ENCODE peak calls at places on chromosomes 1 and 21, in four cellular contexts. O is activated CD4-positive, alpha-beta T cell treated with anti-CD3 and anti-CD28 coated beads, Interleukin-2, amount 50 U/mL, for 24 hours; R is PC-3; E is CD8-positive, alpha-beta T cell. Q is an unnamed sample.
A peak's percentile ranks its signal among the peaks of the same experiment; 100 is the strongest.

GRCh38 chr21:27694667-27695066 is 727.8 kb upstream of the ADAMTS5 start:
- DNase-seq in O (no peak), R (no peak), E (no peak), Q (no peak)

GRCh38 chr1:216665381-216665780 is 57.8 kb downstream of the ESRRG start:
- DNase-seq in O (no peak), R (no peak), E (no peak), Q (no peak)

GRCh38 chr1:22760453-22760852 is 49.8 kb downstream of the EPHB2 start:
- DNase-seq in O (no peak), R (no peak), E (no peak), Q (no peak)

GRCh38 chr1:32071758-32072621 is 749 bp upstream of the TMEM39B start:
- DNase-seq in O (no peak), R (peak; percentile 64), E (no peak), Q (no peak)

GRCh38 chr1:154736840-154737239 is 128.9 kb upstream of the ADAR start:
- DNase-seq in O (peak; percentile 59), R (peak; percentile 76), E (no peak), Q (no peak)

GRCh38 chr1:111045033-111045722 is 81.5 kb upstream of the LRIF1 start:
- DNase-seq in O (no peak), R (peak; percentile 11), E (no peak), Q (no peak)

GRCh38 chr1:6948861-6949260 is 163.6 kb downstream of the CAMTA1 start:
- DNase-seq in O (no peak), R (peak; percentile 15), E (no peak), Q (no peak)

GRCh38 chr1:9186976-9187375 is 47.6 kb upstream of the H6PD start:
- DNase-seq in O (no peak), R (no peak), E (no peak), Q (no peak)

GRCh38 chr1:66296901-66297300 is 237.1 kb upstream of the SGIP1 start:
- DNase-seq in O (no peak), R (no peak), E (no peak), Q (no peak)

GRCh38 chr1:23865543-23865930 is 2.6 kb downstream of the FUCA1 start:
- DNase-seq in O (no peak), R (peak; percentile 91), E (no peak), Q (no peak)

GRCh38 chr1:207335695-207336363 is 14.4 kb downstream of the CD55 start:
- DNase-seq in O (no peak), R (no peak), E (no peak), Q (no peak)

GRCh38 chr21:31952828-31953227 is 80.0 kb downstream of the HUNK start:
- DNase-seq in O (no peak), R (no peak), E (no peak), Q (no peak)

GRCh38 chr1:24426738-24427468 is 11.3 kb downstream of the NIPAL3 start:
- DNase-seq in O (no peak), R (no peak), E (no peak), Q (no peak)

GRCh38 chr1:26225033-26225831 is 8.8 kb upstream of the CEP85 start:
- DNase-seq in O (no peak), R (no peak), E (no peak), Q (no peak)

GRCh38 chr1:234997201-234998173 is 131.2 kb downstream of the TOMM20 start:
- DNase-seq in O (no peak), R (peak; percentile 98), E (no peak), Q (no peak)

GRCh38 chr1:160022330-160023310 is 9.2 kb downstream of the PIGM start:
- DNase-seq in O (no peak), R (peak; percentile 89), E (no peak), Q (no peak)

GRCh38 chr1:108913105-108913948 is 36.5 kb downstream of the GPSM2 start:
- DNase-seq in O (no peak), R (no peak), E (no peak), Q (no peak)

GRCh38 chr1:245614476-245614875 is 459.7 kb downstream of the KIF26B start:
- DNase-seq in O (no peak), R (no peak), E (no peak), Q (no peak)

GRCh38 chr1:73832276-73832825 is 365.6 kb downstream of the LRRIQ3 start:
- DNase-seq in O (no peak), R (no peak), E (no peak), Q (no peak)

GRCh38 chr1:240589585-240590110 is 22.3 kb downstream of the GREM2 start:
- DNase-seq in O (no peak), R (no peak), E (no peak), Q (no peak)

GRCh38 chr1:53616927-53617326 is 122.0 kb downstream of the GLIS1 start:
- DNase-seq in O (no peak), R (no peak), E (no peak), Q (no peak)

GRCh38 chr1:40802078-40803075 is 18.8 kb downstream of the KCNQ4 start:
- DNase-seq in O (peak; percentile 74), R (peak; percentile 75), E (peak; percentile 69), Q (peak; percentile 64)

GRCh38 chr1:58620926-58621325 is 43.9 kb upstream of the TACSTD2 start:
- DNase-seq in O (no peak), R (peak; percentile 52), E (no peak), Q (no peak)

GRCh38 chr1:7070389-7071029 is 285.3 kb downstream of the CAMTA1 start:
- DNase-seq in O (peak; percentile 37), R (peak; percentile 72), E (peak; percentile 15), Q (peak; percentile 6)

Q was measured in stimulated activated CD8-positive, alpha-beta memory T cell treated with anti-CD3 and anti-CD28 coated beads, Interleukin-15, amount 100 ng/mL, for 24 hours.